ENCODE peak calls at places on chromosome 2, in five cellular contexts. One of them, this sample, is unnamed.
A peak's percentile ranks its signal among the peaks of the same experiment; 100 is the strongest.

GRCh38 chr2:64461271-64462058 is 7.5 kb downstream of the LGALSL start:
- DNase-seq in IMR-90: no peak
- DNase-seq in HepG2: no peak
- DNase-seq in H1: no peak
- DNase-seq in K562: no peak
- DNase-seq in this sample: no peak

GRCh38 chr2:197011777-197012641 is 85.5 kb upstream of the PGAP1 start:
- DNase-seq in IMR-90: peak; percentile 53
- DNase-seq in HepG2: peak; percentile 57
- DNase-seq in H1: no peak
- DNase-seq in K562: peak; percentile 49
- DNase-seq in this sample: peak; percentile 38

GRCh38 chr2:109348645-109349554 is 219.9 kb downstream of the SH3RF3 start:
- DNase-seq in IMR-90: no peak
- DNase-seq in HepG2: no peak
- DNase-seq in H1: no peak
- DNase-seq in K562: no peak
- DNase-seq in this sample: no peak

GRCh38 chr2:171811229-171811628 is 82.8 kb downstream of the SLC25A12 start:
- DNase-seq in IMR-90: peak; percentile 57
- DNase-seq in HepG2: peak; percentile 26
- DNase-seq in H1: no peak
- DNase-seq in K562: peak; percentile 37
- DNase-seq in this sample: peak; percentile 10

GRCh38 chr2:195322324-195322723 is 334.7 kb upstream of the SLC39A10 start:
- DNase-seq in IMR-90: no peak
- DNase-seq in HepG2: no peak
- DNase-seq in H1: no peak
- DNase-seq in K562: peak; percentile 85
- DNase-seq in this sample: peak; percentile 5

GRCh38 chr2:72925328-72925943 is 8.1 kb downstream of the EMX1 start:
- DNase-seq in IMR-90: no peak
- DNase-seq in HepG2: no peak
- DNase-seq in H1: no peak
- DNase-seq in K562: no peak
- DNase-seq in this sample: no peak

GRCh38 chr2:159921752-159922404 is 123.9 kb upstream of the CD302 start:
- DNase-seq in IMR-90: peak; percentile 35
- DNase-seq in HepG2: peak; percentile 61
- DNase-seq in H1: peak; percentile 79
- DNase-seq in K562: peak; percentile 73
- DNase-seq in this sample: peak; percentile 41

GRCh38 chr2:112887904-112888303 is 23.1 kb upstream of the IL37 start:
- DNase-seq in IMR-90: peak; percentile 34
- DNase-seq in HepG2: no peak
- DNase-seq in H1: no peak
- DNase-seq in K562: no peak
- DNase-seq in this sample: no peak

GRCh38 chr2:172234716-172235661 is 132.3 kb upstream of the DLX2 start:
- DNase-seq in IMR-90: no peak
- DNase-seq in HepG2: peak; percentile 56
- DNase-seq in H1: no peak
- DNase-seq in K562: peak; percentile 19
- DNase-seq in this sample: no peak

GRCh38 chr2:177114712-177115111 is 97.9 kb upstream of the HNRNPA3 start:
- DNase-seq in IMR-90: no peak
- DNase-seq in HepG2: no peak
- DNase-seq in H1: no peak
- DNase-seq in K562: no peak
- DNase-seq in this sample: no peak

GRCh38 chr2:88179228-88179679 is 9.1 kb downstream of the THNSL2 start:
- DNase-seq in IMR-90: no peak
- DNase-seq in HepG2: no peak
- DNase-seq in H1: no peak
- DNase-seq in K562: no peak
- DNase-seq in this sample: no peak

GRCh38 chr2:23699526-23699925 is 227.4 kb downstream of the ATAD2B start:
- DNase-seq in IMR-90: no peak
- DNase-seq in HepG2: no peak
- DNase-seq in H1: no peak
- DNase-seq in K562: no peak
- DNase-seq in this sample: no peak

GRCh38 chr2:714005-714741 is 37.0 kb upstream of the TMEM18 start:
- DNase-seq in IMR-90: peak; percentile 54
- DNase-seq in HepG2: peak; percentile 49
- DNase-seq in H1: peak; percentile 34
- DNase-seq in K562: peak; percentile 50
- DNase-seq in this sample: peak; percentile 52

GRCh38 chr2:73000808-73001570 is 70.5 kb downstream of the SFXN5 start:
- DNase-seq in IMR-90: no peak
- DNase-seq in HepG2: peak; percentile 70
- DNase-seq in H1: no peak
- DNase-seq in K562: no peak
- DNase-seq in this sample: no peak

GRCh38 chr2:236607471-236608307 is 38.1 kb downstream of the ACKR3 start:
- DNase-seq in IMR-90: peak; percentile 14
- DNase-seq in HepG2: no peak
- DNase-seq in H1: no peak
- DNase-seq in K562: peak; percentile 3
- DNase-seq in this sample: no peak

GRCh38 chr2:69589973-69590652 is 53.4 kb downstream of the AAK1 start:
- DNase-seq in IMR-90: peak; percentile 62
- DNase-seq in HepG2: no peak
- DNase-seq in H1: no peak
- DNase-seq in K562: peak; percentile 78
- DNase-seq in this sample: no peak

GRCh38 chr2:143903172-143903856 is 616.6 kb downstream of the ZEB2 start:
- DNase-seq in IMR-90: peak; percentile 5
- DNase-seq in HepG2: no peak
- DNase-seq in H1: no peak
- DNase-seq in K562: no peak
- DNase-seq in this sample: no peak

GRCh38 chr2:197675711-197676188 is 363 bp upstream of the RFTN2 start:
- DNase-seq in IMR-90: peak; percentile 76
- DNase-seq in HepG2: no peak
- DNase-seq in H1: no peak
- DNase-seq in K562: peak; percentile 3
- DNase-seq in this sample: no peak

GRCh38 chr2:200515155-200515554 is 5.3 kb upstream of the KCTD18 start:
- DNase-seq in IMR-90: no peak
- DNase-seq in HepG2: no peak
- DNase-seq in H1: no peak
- DNase-seq in K562: no peak
- DNase-seq in this sample: no peak

GRCh38 chr2:200506679-200507078 is 3.2 kb downstream of the KCTD18 start:
- DNase-seq in IMR-90: no peak
- DNase-seq in HepG2: no peak
- DNase-seq in H1: no peak
- DNase-seq in K562: no peak
- DNase-seq in this sample: no peak

GRCh38 chr2:200507179-200507578 is 2.7 kb downstream of the KCTD18 start:
- DNase-seq in IMR-90: no peak
- DNase-seq in HepG2: peak; percentile 37
- DNase-seq in H1: no peak
- DNase-seq in K562: no peak
- DNase-seq in this sample: no peak

GRCh38 chr2:200509608-200510433 is at the start of gene KCTD18:
- DNase-seq in IMR-90: peak; percentile 80
- DNase-seq in HepG2: peak; percentile 84
- DNase-seq in H1: peak; percentile 56
- DNase-seq in K562: peak; percentile 91
- DNase-seq in this sample: peak; percentile 87

DNA sequence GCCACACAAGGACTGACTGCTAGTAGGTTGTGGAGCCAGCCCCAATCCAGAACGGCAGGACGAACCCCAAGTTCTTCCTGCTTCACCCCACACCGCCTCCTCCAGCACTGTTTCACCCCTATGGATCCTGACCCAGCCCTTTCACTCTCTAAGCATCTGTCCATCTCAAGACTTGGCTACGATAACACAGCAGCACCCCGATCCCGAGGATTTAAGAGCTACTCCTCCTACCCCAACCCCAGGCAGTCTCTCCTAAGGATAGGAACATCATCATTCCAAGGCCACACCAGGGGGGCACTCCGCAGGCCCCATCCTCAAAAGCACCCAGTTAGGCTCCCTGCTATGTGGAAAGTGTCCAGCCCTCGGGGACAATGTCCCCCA is 651 bp downstream of the KCTD18 start:
- DNase-seq in IMR-90: no peak
- DNase-seq in HepG2: no peak
- DNase-seq in H1: no peak
- DNase-seq in K562: peak; percentile 21
- DNase-seq in this sample: peak; percentile 20
- TF ChIP-seq MAFK in IMR-90: no peak
- TF ChIP-seq MAFK in HepG2: no peak
- TF ChIP-seq MAFK in H1: no peak
- TF ChIP-seq MAFK in K562: no peak
- TF ChIP-seq MAFK in this sample: no peak

GRCh38 chr2:240818543-240819403 is 1.2 kb downstream of the KIF1A start:
- DNase-seq in IMR-90: no peak
- DNase-seq in HepG2: no peak
- DNase-seq in H1: no peak
- DNase-seq in K562: no peak
- DNase-seq in this sample: no peak
- TF ChIP-seq MAFK in IMR-90: no peak
- TF ChIP-seq MAFK in HepG2: no peak
- TF ChIP-seq MAFK in H1: peak; percentile 29
- TF ChIP-seq MAFK in K562: no peak
- TF ChIP-seq MAFK in this sample: no peak

GRCh38 chr2:34736482-34736881 is 1137.4 kb upstream of the FAM98A start:
- DNase-seq in IMR-90: no peak
- DNase-seq in HepG2: no peak
- DNase-seq in H1: no peak
- DNase-seq in K562: no peak
- DNase-seq in this sample: no peak

GRCh38 chr2:34734042-34734441 is 1134.9 kb upstream of the FAM98A start:
- DNase-seq in IMR-90: no peak
- DNase-seq in HepG2: no peak
- DNase-seq in H1: no peak
- DNase-seq in K562: no peak
- DNase-seq in this sample: no peak

GRCh38 chr2:34734662-34735061 is 1135.6 kb upstream of the FAM98A start:
- DNase-seq in IMR-90: no peak
- DNase-seq in HepG2: no peak
- DNase-seq in H1: peak; percentile 51
- DNase-seq in K562: no peak
- DNase-seq in this sample: no peak

DNA sequence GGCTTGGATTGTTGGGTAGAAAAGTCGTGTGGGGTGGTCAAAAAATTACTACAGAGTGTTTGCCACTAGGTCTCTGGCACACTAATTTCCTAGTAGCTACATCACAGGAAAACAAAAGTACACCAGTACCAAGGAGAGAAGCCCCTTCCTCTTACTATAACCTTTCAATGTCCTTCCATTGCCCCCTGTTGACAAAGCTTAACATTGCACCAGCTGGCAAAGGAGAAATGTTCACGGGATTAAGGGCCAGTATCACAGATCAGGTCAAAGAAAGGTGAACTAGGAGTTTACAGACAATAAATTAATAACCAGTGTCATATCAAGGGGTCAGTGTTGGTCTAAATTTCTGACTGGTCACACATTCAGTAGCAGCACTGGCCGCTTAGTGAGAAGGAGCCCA is 1139.6 kb upstream of the FAM98A start:
- DNase-seq in IMR-90: no peak
- DNase-seq in HepG2: no peak
- DNase-seq in H1: no peak
- DNase-seq in K562: no peak
- DNase-seq in this sample: no peak
- TF ChIP-seq MAFK in IMR-90: no peak
- TF ChIP-seq MAFK in HepG2: no peak
- TF ChIP-seq MAFK in H1: no peak
- TF ChIP-seq MAFK in K562: no peak
- TF ChIP-seq MAFK in this sample: no peak

GRCh38 chr2:150542692-150543091 is 55.2 kb upstream of the RND3 start:
- DNase-seq in IMR-90: no peak
- DNase-seq in HepG2: no peak
- DNase-seq in H1: no peak
- DNase-seq in K562: no peak
- DNase-seq in this sample: no peak

GRCh38 chr2:150542172-150542571 is 54.7 kb upstream of the RND3 start:
- DNase-seq in IMR-90: no peak
- DNase-seq in HepG2: no peak
- DNase-seq in H1: no peak
- DNase-seq in K562: no peak
- DNase-seq in this sample: no peak

GRCh38 chr2:150535176-150535575 is 47.7 kb upstream of the RND3 start:
- DNase-seq in IMR-90: no peak
- DNase-seq in HepG2: no peak
- DNase-seq in H1: no peak
- DNase-seq in K562: no peak
- DNase-seq in this sample: no peak

GRCh38 chr2:150532883-150533282 is 45.4 kb upstream of the RND3 start:
- DNase-seq in IMR-90: peak; percentile 82
- DNase-seq in HepG2: no peak
- DNase-seq in H1: no peak
- DNase-seq in K562: no peak
- DNase-seq in this sample: no peak

GRCh38 chr2:150538582-150539236 is 51.2 kb upstream of the RND3 start:
- DNase-seq in IMR-90: peak; percentile 60
- DNase-seq in HepG2: no peak
- DNase-seq in H1: no peak
- DNase-seq in K562: no peak
- DNase-seq in this sample: no peak
- TF ChIP-seq MAFK in IMR-90: no peak
- TF ChIP-seq MAFK in HepG2: no peak
- TF ChIP-seq MAFK in H1: no peak
- TF ChIP-seq MAFK in K562: no peak
- TF ChIP-seq MAFK in this sample: no peak

GRCh38 chr2:2648094-2648493 is 317.0 kb upstream of the MYT1L start:
- DNase-seq in IMR-90: no peak
- DNase-seq in HepG2: no peak
- DNase-seq in H1: no peak
- DNase-seq in K562: no peak
- DNase-seq in this sample: no peak

GRCh38 chr2:2645162-2645855 is 314.2 kb upstream of the MYT1L start:
- DNase-seq in IMR-90: no peak
- DNase-seq in HepG2: no peak
- DNase-seq in H1: no peak
- DNase-seq in K562: no peak
- DNase-seq in this sample: no peak

GRCh38 chr2:2646312-2647051 is 315.4 kb upstream of the MYT1L start:
- DNase-seq in IMR-90: no peak
- DNase-seq in HepG2: no peak
- DNase-seq in H1: no peak
- DNase-seq in K562: no peak
- DNase-seq in this sample: no peak

GRCh38 chr2:2649109-2650072 is 318.3 kb upstream of the MYT1L start:
- DNase-seq in IMR-90: no peak
- DNase-seq in HepG2: no peak
- DNase-seq in H1: no peak
- DNase-seq in K562: no peak
- DNase-seq in this sample: no peak

GRCh38 chr2:2647156-2647555 is 316.1 kb upstream of the MYT1L start:
- DNase-seq in IMR-90: peak; percentile 2
- DNase-seq in HepG2: no peak
- DNase-seq in H1: no peak
- DNase-seq in K562: no peak
- DNase-seq in this sample: no peak
- TF ChIP-seq MAFK in IMR-90: no peak
- TF ChIP-seq MAFK in HepG2: no peak
- TF ChIP-seq MAFK in H1: no peak
- TF ChIP-seq MAFK in K562: no peak
- TF ChIP-seq MAFK in this sample: no peak

This sample was measured in A549.